ENCODE peak calls at places on chromosomes 13 and 19, in five cellular contexts. C is esophagus squamous epithelium, D is NCI-H748 treated with DMSO at 0.1 percent for 48 hours, H is psoas muscle, T is fibroblast of lung. A is an unnamed sample.

GRCh38 chr13:92967923-92968322 is 258.7 kb upstream of the GPC6 start:
- DNase-seq in C (no peak), D (no peak), H (no peak), T (peak), A (peak)

GRCh38 chr13:40681341-40682051 is 15.1 kb upstream of the FOXO1 start:
- DNase-seq in C (no peak), D (no peak), H (no peak), T (peak), A (no peak)

GRCh38 chr19:11025445-11025844 is 63.8 kb upstream of the LDLR start:
- DNase-seq in C (no peak), D (no peak), H (no peak), T (no peak), A (no peak)

GRCh38 chr19:1074512-1075283 is 7.7 kb downstream of the ARHGAP45 start:
- DNase-seq in C (peak), D (peak), H (peak), T (no peak), A (peak)

GRCh38 chr13:43484432-43485225 is 302.1 kb downstream of the ENOX1 start:
- DNase-seq in C (no peak), D (no peak), H (no peak), T (no peak), A (no peak)

GRCh38 chr13:111216166-111216960 is 101.3 kb downstream of the ARHGEF7 start:
- DNase-seq in C (no peak), D (no peak), H (peak), T (peak), A (no peak)

GRCh38 chr19:30604657-30605056 is 232.5 kb downstream of the ZNF536 start:
- DNase-seq in C (no peak), D (no peak), H (no peak), T (no peak), A (no peak)

GRCh38 chr19:19615086-19615485 is 3.4 kb downstream of the PBX4 start:
- DNase-seq in C (no peak), D (no peak), H (no peak), T (peak), A (no peak)

GRCh38 chr19:49746206-49746958 is 16.7 kb downstream of the TSKS start:
- DNase-seq in C (no peak), D (no peak), H (peak), T (peak), A (no peak)

GRCh38 chr19:1027953-1028902 is 1.8 kb downstream of the CNN2 start:
- DNase-seq in C (no peak), D (peak), H (peak), T (peak), A (no peak)

GRCh38 chr13:66405908-66406802 is 824.0 kb downstream of the PCDH9 start:
- DNase-seq in C (no peak), D (no peak), H (no peak), T (peak), A (no peak)

GRCh38 chr19:54724644-54725043 is 402 bp downstream of the KIR3DL3 start:
- DNase-seq in C (no peak), D (no peak), H (no peak), T (no peak), A (no peak)

GRCh38 chr19:35253316-35254286 is 4.8 kb downstream of the LSR start:
- DNase-seq in C (no peak), D (no peak), H (no peak), T (no peak), A (no peak)

GRCh38 chr13:30580852-30581502 is 36.7 kb upstream of the USPL1 start:
- DNase-seq in C (no peak), D (no peak), H (no peak), T (no peak), A (no peak)

GRCh38 chr13:97185291-97185690 is 36.8 kb upstream of the MBNL2 start:
- DNase-seq in C (no peak), D (no peak), H (no peak), T (peak), A (no peak)

GRCh38 chr13:89468081-89468480 is 1796.9 kb downstream of the SLITRK5 start:
- DNase-seq in C (no peak), D (no peak), H (no peak), T (no peak), A (no peak)